ENCODE peak calls at places on chromosome 4, in four cellular contexts. One of them, this sample, is unnamed.

GRCh38 chr4:52716364-52717151 is 34.7 kb downstream of the ERVMER34-1 start:
- DNase-seq in activated T-helper 9 cell treated with anti-CD3 and anti-CD28 coated beads, Interleukin-2, amount 50 U/mL, for 16 hours: no peak
- DNase-seq in SW480: no peak
- DNase-seq in posterior cingulate gyrus: no peak
- DNase-seq in this sample: no peak

GRCh38 chr4:111126340-111126739 is 503.5 kb upstream of the PITX2 start:
- DNase-seq in activated T-helper 9 cell treated with anti-CD3 and anti-CD28 coated beads, Interleukin-2, amount 50 U/mL, for 16 hours: no peak
- DNase-seq in SW480: no peak
- DNase-seq in posterior cingulate gyrus: no peak
- DNase-seq in this sample: no peak

GRCh38 chr4:83208776-83209365 is 75.7 kb downstream of the COQ2 start:
- DNase-seq in activated T-helper 9 cell treated with anti-CD3 and anti-CD28 coated beads, Interleukin-2, amount 50 U/mL, for 16 hours: no peak
- DNase-seq in SW480: no peak
- DNase-seq in posterior cingulate gyrus: no peak
- DNase-seq in this sample: no peak

GRCh38 chr4:10031663-10032590 is 10.6 kb upstream of the SLC2A9 start:
- DNase-seq in posterior cingulate gyrus: no peak
- DNase-seq in SW480: no peak
- DNase-seq in activated T-helper 9 cell treated with anti-CD3 and anti-CD28 coated beads, Interleukin-2, amount 50 U/mL, for 16 hours: no peak
- DNase-seq in this sample: no peak

GRCh38 chr4:99655315-99656081 is 2.1 kb downstream of the C4orf54 start:
- DNase-seq in activated T-helper 9 cell treated with anti-CD3 and anti-CD28 coated beads, Interleukin-2, amount 50 U/mL, for 16 hours: no peak
- DNase-seq in posterior cingulate gyrus: no peak
- DNase-seq in SW480: no peak
- DNase-seq in this sample: no peak

GRCh38 chr4:22679518-22679897 is 13.2 kb upstream of the GBA3 start:
- DNase-seq in SW480: peak
- DNase-seq in activated T-helper 9 cell treated with anti-CD3 and anti-CD28 coated beads, Interleukin-2, amount 50 U/mL, for 16 hours: no peak
- DNase-seq in posterior cingulate gyrus: no peak
- DNase-seq in this sample: no peak

GRCh38 chr4:26311633-26312032 is 9.2 kb upstream of the RBPJ start:
- DNase-seq in posterior cingulate gyrus: no peak
- DNase-seq in SW480: no peak
- DNase-seq in activated T-helper 9 cell treated with anti-CD3 and anti-CD28 coated beads, Interleukin-2, amount 50 U/mL, for 16 hours: no peak
- DNase-seq in this sample: no peak

GRCh38 chr4:177391953-177392352 is 50.3 kb downstream of the AGA start:
- DNase-seq in activated T-helper 9 cell treated with anti-CD3 and anti-CD28 coated beads, Interleukin-2, amount 50 U/mL, for 16 hours: no peak
- DNase-seq in SW480: no peak
- DNase-seq in posterior cingulate gyrus: no peak
- DNase-seq in this sample: no peak

GRCh38 chr4:153148796-153149195 is 55.4 kb upstream of the TRIM2 start:
- DNase-seq in activated T-helper 9 cell treated with anti-CD3 and anti-CD28 coated beads, Interleukin-2, amount 50 U/mL, for 16 hours: no peak
- DNase-seq in SW480: no peak
- DNase-seq in posterior cingulate gyrus: no peak
- DNase-seq in this sample: no peak

GRCh38 chr4:36651253-36651652 is 369.8 kb downstream of the DTHD1 start:
- DNase-seq in posterior cingulate gyrus: no peak
- DNase-seq in activated T-helper 9 cell treated with anti-CD3 and anti-CD28 coated beads, Interleukin-2, amount 50 U/mL, for 16 hours: no peak
- DNase-seq in SW480: no peak
- DNase-seq in this sample: no peak

GRCh38 chr4:73764513-73764912 is 24.1 kb downstream of the CXCL8 start:
- DNase-seq in SW480: no peak
- DNase-seq in posterior cingulate gyrus: no peak
- DNase-seq in activated T-helper 9 cell treated with anti-CD3 and anti-CD28 coated beads, Interleukin-2, amount 50 U/mL, for 16 hours: no peak
- DNase-seq in this sample: no peak

GRCh38 chr4:189117426-189117825 is 823.2 kb upstream of the FRG1 start:
- DNase-seq in posterior cingulate gyrus: no peak
- DNase-seq in SW480: no peak
- DNase-seq in activated T-helper 9 cell treated with anti-CD3 and anti-CD28 coated beads, Interleukin-2, amount 50 U/mL, for 16 hours: no peak
- DNase-seq in this sample: no peak

GRCh38 chr4:48831532-48832015 is 686 bp downstream of the OCIAD1 start:
- DNase-seq in activated T-helper 9 cell treated with anti-CD3 and anti-CD28 coated beads, Interleukin-2, amount 50 U/mL, for 16 hours: no peak
- DNase-seq in posterior cingulate gyrus: no peak
- DNase-seq in SW480: peak
- DNase-seq in this sample: no peak

GRCh38 chr4:186144180-186144579 is 39.7 kb downstream of the FAM149A start:
- DNase-seq in SW480: peak
- DNase-seq in posterior cingulate gyrus: peak
- DNase-seq in activated T-helper 9 cell treated with anti-CD3 and anti-CD28 coated beads, Interleukin-2, amount 50 U/mL, for 16 hours: no peak
- DNase-seq in this sample: no peak

GRCh38 chr4:3643518-3644433 is 111.6 kb upstream of the LRPAP1 start:
- DNase-seq in SW480: no peak
- DNase-seq in activated T-helper 9 cell treated with anti-CD3 and anti-CD28 coated beads, Interleukin-2, amount 50 U/mL, for 16 hours: no peak
- DNase-seq in posterior cingulate gyrus: peak
- DNase-seq in this sample: no peak

GRCh38 chr4:182556576-182556975 is 313.4 kb downstream of the TENM3 start:
- DNase-seq in activated T-helper 9 cell treated with anti-CD3 and anti-CD28 coated beads, Interleukin-2, amount 50 U/mL, for 16 hours: no peak
- DNase-seq in SW480: no peak
- DNase-seq in posterior cingulate gyrus: no peak
- DNase-seq in this sample: no peak

GRCh38 chr4:162461952-162462351 is 298.2 kb upstream of the FSTL5 start:
- DNase-seq in SW480: no peak
- DNase-seq in activated T-helper 9 cell treated with anti-CD3 and anti-CD28 coated beads, Interleukin-2, amount 50 U/mL, for 16 hours: no peak
- DNase-seq in posterior cingulate gyrus: no peak
- DNase-seq in this sample: no peak

GRCh38 chr4:144209491-144209890 is 69.0 kb upstream of the GYPA start:
- DNase-seq in SW480: no peak
- DNase-seq in posterior cingulate gyrus: no peak
- DNase-seq in activated T-helper 9 cell treated with anti-CD3 and anti-CD28 coated beads, Interleukin-2, amount 50 U/mL, for 16 hours: no peak
- DNase-seq in this sample: no peak

GRCh38 chr4:77877771-77878170 is 15.1 kb downstream of the MRPL1 start:
- DNase-seq in posterior cingulate gyrus: no peak
- DNase-seq in activated T-helper 9 cell treated with anti-CD3 and anti-CD28 coated beads, Interleukin-2, amount 50 U/mL, for 16 hours: no peak
- DNase-seq in SW480: no peak
- DNase-seq in this sample: no peak

GRCh38 chr4:76948441-76949292 is 885 bp upstream of the SEPTIN11 start:
- DNase-seq in posterior cingulate gyrus: peak
- DNase-seq in SW480: peak
- DNase-seq in activated T-helper 9 cell treated with anti-CD3 and anti-CD28 coated beads, Interleukin-2, amount 50 U/mL, for 16 hours: peak
- DNase-seq in this sample: peak

GRCh38 chr4:183873389-183874185 is 31.5 kb upstream of the STOX2 start:
- DNase-seq in posterior cingulate gyrus: no peak
- DNase-seq in SW480: no peak
- DNase-seq in activated T-helper 9 cell treated with anti-CD3 and anti-CD28 coated beads, Interleukin-2, amount 50 U/mL, for 16 hours: no peak
- DNase-seq in this sample: no peak

GRCh38 chr4:182354867-182355266 is 111.7 kb downstream of the TENM3 start:
- DNase-seq in SW480: peak
- DNase-seq in activated T-helper 9 cell treated with anti-CD3 and anti-CD28 coated beads, Interleukin-2, amount 50 U/mL, for 16 hours: no peak
- DNase-seq in posterior cingulate gyrus: no peak
- DNase-seq in this sample: no peak

This sample was measured in progenitor cell of endocrine pancreas.